ENCODE peak calls at places on chromosomes 2 and 18, in four cellular contexts. One of them, this sample, is unnamed.
A peak's percentile ranks its signal among the peaks of the same experiment; 100 is the strongest.

GRCh38 chr18:67662996-67663395 is 146.5 kb upstream of the DSEL start:
- DNase-seq in RKO: no peak
- DNase-seq in H54: no peak
- DNase-seq in germinal center: no peak
- DNase-seq in this sample: no peak

GRCh38 chr18:56326386-56327072 is 311.9 kb downstream of the TXNL1 start:
- DNase-seq in RKO: no peak
- DNase-seq in H54: no peak
- DNase-seq in germinal center: no peak
- DNase-seq in this sample: no peak

GRCh38 chr2:6855860-6856547 is 9.7 kb downstream of the CMPK2 start:
- DNase-seq in RKO: no peak
- DNase-seq in H54: no peak
- DNase-seq in germinal center: no peak
- DNase-seq in this sample: no peak

GRCh38 chr2:213122730-213123129 is 28.7 kb downstream of the IKZF2 start:
- DNase-seq in RKO: no peak
- DNase-seq in H54: no peak
- DNase-seq in germinal center: no peak
- DNase-seq in this sample: no peak

GRCh38 chr2:16908671-16909070 is 243.0 kb upstream of the CYRIA start:
- DNase-seq in RKO: peak; percentile 61
- DNase-seq in H54: no peak
- DNase-seq in germinal center: no peak
- DNase-seq in this sample: no peak

GRCh38 chr2:16507655-16508054 is 158.0 kb downstream of the CYRIA start:
- DNase-seq in RKO: no peak
- DNase-seq in H54: no peak
- DNase-seq in germinal center: no peak
- DNase-seq in this sample: no peak

GRCh38 chr2:171432969-171433762 is 624 bp downstream of the METTL8 start:
- DNase-seq in RKO: peak; percentile 73
- DNase-seq in H54: no peak
- DNase-seq in germinal center: peak; percentile 27
- DNase-seq in this sample: peak; percentile 86

GRCh38 chr18:6146309-6146661 is 251.0 kb upstream of the TMEM200C start:
- DNase-seq in RKO: no peak
- DNase-seq in H54: no peak
- DNase-seq in germinal center: no peak
- DNase-seq in this sample: no peak

GRCh38 chr18:35355140-35355618 is 11.0 kb upstream of the ZNF24 start:
- DNase-seq in RKO: peak; percentile 92
- DNase-seq in H54: peak; percentile 20
- DNase-seq in germinal center: peak; percentile 76
- DNase-seq in this sample: peak; percentile 94

GRCh38 chr18:47163241-47163640 is 12.9 kb downstream of the IER3IP1 start:
- DNase-seq in RKO: peak; percentile 51
- DNase-seq in H54: no peak
- DNase-seq in germinal center: no peak
- DNase-seq in this sample: peak; percentile 22

GRCh38 chr18:25827961-25828561 is 262.4 kb downstream of the SS18 start:
- DNase-seq in RKO: no peak
- DNase-seq in H54: no peak
- DNase-seq in germinal center: no peak
- DNase-seq in this sample: no peak

GRCh38 chr2:12903272-12903671 is 186.5 kb downstream of the TRIB2 start:
- DNase-seq in RKO: no peak
- DNase-seq in H54: no peak
- DNase-seq in germinal center: no peak
- DNase-seq in this sample: no peak

GRCh38 chr2:200786423-200786822 is 25.3 kb upstream of the BZW1 start:
- DNase-seq in RKO: peak; percentile 54
- DNase-seq in H54: no peak
- DNase-seq in germinal center: no peak
- DNase-seq in this sample: no peak

GRCh38 chr18:11997466-11997865 is 16.2 kb downstream of the IMPA2 start:
- DNase-seq in RKO: no peak
- DNase-seq in H54: no peak
- DNase-seq in germinal center: no peak
- DNase-seq in this sample: no peak

GRCh38 chr2:9819551-9819950 is 23.7 kb upstream of the TAF1B start:
- DNase-seq in RKO: no peak
- DNase-seq in H54: no peak
- DNase-seq in germinal center: no peak
- DNase-seq in this sample: no peak

GRCh38 chr2:220036431-220036830 is 409.0 kb downstream of the SLC4A3 start:
- DNase-seq in RKO: no peak
- DNase-seq in H54: no peak
- DNase-seq in germinal center: no peak
- DNase-seq in this sample: no peak

GRCh38 chr18:60189840-60190239 is 182.7 kb downstream of the MC4R start:
- DNase-seq in RKO: no peak
- DNase-seq in H54: no peak
- DNase-seq in germinal center: no peak
- DNase-seq in this sample: no peak

GRCh38 chr2:120890566-120891360 is 155.1 kb downstream of the GLI2 start:
- DNase-seq in RKO: no peak
- DNase-seq in H54: no peak
- DNase-seq in germinal center: no peak
- DNase-seq in this sample: no peak

GRCh38 chr2:206996556-206997065 is 57.3 kb downstream of the CPO start:
- DNase-seq in RKO: no peak
- DNase-seq in H54: no peak
- DNase-seq in germinal center: no peak
- DNase-seq in this sample: no peak

GRCh38 chr2:105068875-105069274 is 31.0 kb downstream of the MRPS9 start:
- DNase-seq in RKO: no peak
- DNase-seq in H54: no peak
- DNase-seq in germinal center: no peak
- DNase-seq in this sample: no peak

GRCh38 chr2:165627463-165627862 is 158.0 kb downstream of the CSRNP3 start:
- DNase-seq in RKO: peak; percentile 49
- DNase-seq in H54: peak; percentile 15
- DNase-seq in germinal center: no peak
- DNase-seq in this sample: no peak

GRCh38 chr2:186183406-186183805 is 302.7 kb upstream of the ZC3H15 start:
- DNase-seq in RKO: no peak
- DNase-seq in H54: no peak
- DNase-seq in germinal center: no peak
- DNase-seq in this sample: no peak

GRCh38 chr2:16774980-16775963 is 109.6 kb upstream of the CYRIA start:
- DNase-seq in RKO: no peak
- DNase-seq in H54: no peak
- DNase-seq in germinal center: no peak
- DNase-seq in this sample: no peak

GRCh38 chr2:226187601-226188000 is 612.0 kb downstream of the IRS1 start:
- DNase-seq in RKO: no peak
- DNase-seq in H54: no peak
- DNase-seq in germinal center: no peak
- DNase-seq in this sample: no peak

GRCh38 chr2:119104414-119104813 is 54.1 kb downstream of the C1QL2 start:
- DNase-seq in RKO: no peak
- DNase-seq in H54: no peak
- DNase-seq in germinal center: no peak
- DNase-seq in this sample: no peak